ENCODE peak calls at places on chromosome 21, in five cellular contexts. O, A, N, T and J are unnamed samples.

GRCh38 chr21:35395728-35396127 is 346.6 kb upstream of the RUNX1 start:
- DNase-seq in O (peak; percentile 43), A (no peak), N (peak; percentile 87), T (peak; percentile 59), J (peak; percentile 84)

GRCh38 chr21:34724131-34724856 is 55.5 kb downstream of the CLIC6 start:
- DNase-seq in O (peak; percentile 57), A (no peak), N (no peak), T (no peak), J (no peak)

GRCh38 chr21:15080504-15080903 is 15.7 kb upstream of the NRIP1 start:
- DNase-seq in O (no peak), A (no peak), N (no peak), T (no peak), J (no peak)

GRCh38 chr21:42991992-42992740 is 17.8 kb downstream of the PKNOX1 start:
- DNase-seq in O (peak; percentile 90), A (no peak), N (peak; percentile 27), T (peak; percentile 93), J (peak; percentile 73)

GRCh38 chr21:26840912-26841311 is 4.3 kb downstream of the ADAMTS1 start:
- DNase-seq in O (peak; percentile 91), A (no peak), N (peak; percentile 92), T (peak; percentile 87), J (peak; percentile 95)

GRCh38 chr21:42056996-42057689 is 14.0 kb upstream of the UMODL1 start:
- DNase-seq in O (peak; percentile 86), A (no peak), N (peak; percentile 83), T (peak; percentile 58), J (peak; percentile 88)

GRCh38 chr21:14545906-14546480 is at the start of gene SAMSN1:
- DNase-seq in O (peak; percentile 33), A (no peak), N (peak; percentile 8), T (peak; percentile 45), J (no peak)

GRCh38 chr21:42161957-42162681 is 56.8 kb upstream of the ABCG1 start:
- DNase-seq in O (no peak), A (no peak), N (no peak), T (no peak), J (peak; percentile 16)

GRCh38 chr21:35206141-35207125 is 157.3 kb upstream of the RUNX1 start:
- DNase-seq in O (no peak), A (no peak), N (peak; percentile 52), T (no peak), J (peak; percentile 28)

GRCh38 chr21:41726970-41727783 is 39.7 kb downstream of the RIPK4 start:
- DNase-seq in O (peak; percentile 63), A (peak; percentile 61), N (peak; percentile 90), T (peak; percentile 69), J (peak; percentile 95)

GRCh38 chr21:15761508-15762100 is 31.8 kb downstream of the USP25 start:
- DNase-seq in O (no peak), A (no peak), N (no peak), T (no peak), J (no peak)

GRCh38 chr21:14382486-14382834 is 486 bp downstream of the HSPA13 start:
- DNase-seq in O (peak; percentile 52), A (no peak), N (peak; percentile 18), T (peak; percentile 14), J (peak; percentile 30)

GRCh38 chr21:17848228-17848627 is 29.1 kb upstream of the C21orf91 start:
- DNase-seq in O (peak; percentile 92), A (no peak), N (peak; percentile 81), T (peak; percentile 81), J (peak; percentile 85)

GRCh38 chr21:41749286-41749685 is 17.6 kb downstream of the RIPK4 start:
- DNase-seq in O (no peak), A (no peak), N (no peak), T (no peak), J (no peak)

GRCh38 chr21:27149034-27149433 is 182.1 kb upstream of the ADAMTS5 start:
- DNase-seq in O (peak; percentile 80), A (no peak), N (no peak), T (peak; percentile 20), J (no peak)

GRCh38 chr21:26748066-26748465 is 97.1 kb downstream of the ADAMTS1 start:
- DNase-seq in O (no peak), A (no peak), N (no peak), T (no peak), J (no peak)

GRCh38 chr21:17472167-17472566 is 40.7 kb upstream of the CXADR start:
- DNase-seq in O (no peak), A (no peak), N (peak; percentile 82), T (no peak), J (peak; percentile 82)

GRCh38 chr21:28636988-28637691 is 355.5 kb downstream of the LTN1 start:
- DNase-seq in O (peak; percentile 98), A (no peak), N (peak; percentile 100), T (peak; percentile 91), J (peak; percentile 97)

GRCh38 chr21:21028275-21028814 is 30.1 kb downstream of the NCAM2 start:
- DNase-seq in O (peak; percentile 28), A (no peak), N (no peak), T (peak; percentile 14), J (no peak)

GRCh38 chr21:43758132-43758619 is 17.9 kb downstream of the CSTB start:
- DNase-seq in O (peak; percentile 88), A (no peak), N (no peak), T (peak; percentile 84), J (peak; percentile 51)

GRCh38 chr21:42305707-42306147 is 9.5 kb downstream of the TFF3 start:
- DNase-seq in O (no peak), A (no peak), N (no peak), T (no peak), J (no peak)

GRCh38 chr21:9837946-9838801 is 683.2 kb upstream of the TPTE start:
- DNase-seq in O (no peak), A (no peak), N (no peak), T (no peak), J (no peak)

GRCh38 chr21:34889287-34889536 is 159.9 kb downstream of the RUNX1 start:
- DNase-seq in O (peak; percentile 78), A (no peak), N (peak; percentile 46), T (peak; percentile 80), J (peak; percentile 81)

GRCh38 chr21:43295016-43295958 is 126.5 kb downstream of the CRYAA start:
- DNase-seq in O (no peak), A (no peak), N (no peak), T (no peak), J (no peak)

DNA sequence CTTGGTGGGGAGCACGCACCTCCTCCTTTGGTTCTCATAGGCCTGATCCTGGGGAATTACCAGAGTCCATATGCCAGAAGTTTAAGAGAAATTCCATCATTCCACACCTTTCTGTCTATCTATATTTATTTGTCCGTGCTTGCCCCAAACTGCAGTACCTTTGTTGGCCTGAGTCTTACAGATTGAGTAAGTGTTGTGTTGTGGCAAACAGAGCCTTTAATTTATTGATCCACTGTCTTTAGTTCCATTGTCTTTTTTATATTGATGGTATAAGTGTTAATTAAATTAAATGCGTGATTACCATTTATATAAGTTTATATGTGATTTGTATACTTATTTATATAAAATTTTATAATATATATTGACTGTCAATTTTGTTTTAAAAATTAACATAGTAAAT is 4.9 kb downstream of the SH3BGR start:
- DNase-seq in O (no peak), A (no peak), N (peak; percentile 16), T (peak; percentile 2), J (peak; percentile 24)
- TF ChIP-seq CTCF in O (peak; percentile 37), A (no peak), N (peak; percentile 24), T (peak; percentile 18), J (peak; percentile 52)

GRCh38 chr21:37207441-37208009 is 59.6 kb downstream of the VPS26C start:
- DNase-seq in O (peak; percentile 31), A (peak; percentile 59), N (peak; percentile 40), T (no peak), J (peak; percentile 48)

GRCh38 chr21:37206531-37206930 is 60.6 kb downstream of the VPS26C start:
- DNase-seq in O (no peak), A (no peak), N (no peak), T (no peak), J (no peak)

GRCh38 chr21:37208741-37209225 is 58.4 kb downstream of the VPS26C start:
- DNase-seq in O (no peak), A (no peak), N (no peak), T (no peak), J (no peak)

GRCh38 chr21:37210017-37210593 is 57.0 kb downstream of the VPS26C start:
- DNase-seq in O (no peak), A (no peak), N (no peak), T (no peak), J (no peak)

GRCh38 chr21:37208056-37208705 is 59.0 kb downstream of the VPS26C start:
- DNase-seq in O (no peak), A (no peak), N (no peak), T (no peak), J (peak; percentile 18)
- H3K4me3 ChIP-seq in O (no peak overlapping the region), A (no peak overlapping the region), N (no peak overlapping the region), T (no peak overlapping the region), J (no peak overlapping the region)

GRCh38 chr21:32779983-32780382 is 8.4 kb upstream of the PAXBP1 start:
- DNase-seq in O (no peak), A (no peak), N (no peak), T (no peak), J (no peak)

GRCh38 chr21:32777269-32777668 is 5.7 kb upstream of the PAXBP1 start:
- DNase-seq in O (no peak), A (no peak), N (no peak), T (no peak), J (no peak)

GRCh38 chr21:32776743-32777142 is 5.2 kb upstream of the PAXBP1 start:
- DNase-seq in O (no peak), A (no peak), N (no peak), T (no peak), J (no peak)

DNA sequence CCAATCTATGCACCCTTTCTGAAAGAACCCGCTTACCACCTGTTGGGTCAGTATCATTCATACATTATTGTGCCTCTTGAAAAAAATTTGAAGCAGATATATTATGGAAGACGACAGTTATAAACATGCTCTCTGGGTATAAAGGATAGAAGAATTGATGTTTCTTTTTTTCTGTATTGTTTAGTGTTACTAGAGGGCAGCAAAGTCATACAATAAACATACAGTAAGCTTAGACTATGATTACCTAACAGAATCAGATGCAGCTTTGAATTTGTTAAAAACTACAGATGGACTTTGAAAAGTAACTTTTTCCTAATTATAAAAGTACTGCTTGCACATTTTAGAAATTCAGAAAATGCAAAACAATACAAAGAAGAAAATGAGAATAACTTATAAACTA is 11.1 kb upstream of the PAXBP1 start:
- DNase-seq in O (peak; percentile 36), A (no peak), N (no peak), T (no peak), J (no peak)
- TF ChIP-seq CTCF in O (peak; percentile 16), A (no peak), N (no peak), T (no peak), J (no peak)

GRCh38 chr21:44845418-44846200 is 27.7 kb upstream of the SUMO3 start:
- DNase-seq in O (peak; percentile 51), A (no peak), N (no peak), T (peak; percentile 64), J (peak; percentile 33)

GRCh38 chr21:44844256-44844655 is 26.4 kb upstream of the SUMO3 start:
- DNase-seq in O (no peak), A (no peak), N (no peak), T (no peak), J (no peak)

GRCh38 chr21:44846485-44847260 is 26.8 kb downstream of the PTTG1IP start:
- DNase-seq in O (peak; percentile 51), A (no peak), N (peak; percentile 48), T (peak; percentile 35), J (peak; percentile 80)

GRCh38 chr21:44847261-44848056 is 26.0 kb downstream of the PTTG1IP start:
- DNase-seq in O (no peak), A (no peak), N (no peak), T (no peak), J (no peak)

DNA sequence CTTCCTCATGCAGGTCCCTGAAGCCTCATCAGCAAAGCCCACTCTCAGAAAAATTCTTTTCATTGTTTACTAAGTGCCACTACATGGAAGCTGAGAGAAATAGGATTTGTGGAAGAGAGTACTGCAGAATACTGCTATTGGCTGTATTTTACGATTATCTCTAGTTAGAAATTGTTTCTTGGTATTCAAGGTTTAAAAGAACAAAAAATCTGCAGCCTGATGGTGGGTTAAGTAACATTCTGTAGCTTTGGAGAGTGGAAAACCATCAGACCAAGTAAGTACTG is 27.3 kb downstream of the PTTG1IP start:
- DNase-seq in O (no peak), A (no peak), N (peak; percentile 19), T (no peak), J (no peak)
- H3K4me3 ChIP-seq in O (peak overlapping the region; percentile 50), A (peak overlapping the region; percentile 30), N (peak overlapping the region; percentile 28), T (peak overlapping the region; percentile 42), J (peak overlapping the region; percentile 25)